ENCODE peak calls at places on chromosomes 11 and 22, in four cellular contexts. T is GM12878, X is HepG2, M is SK-N-SH. F is an unnamed sample.

GRCh38 chr11:17596711-17597110 is 49.7 kb downstream of the OTOG start:
- DNase-seq in T (no peak), M (no peak), X (no peak), F (no peak)

GRCh38 chr11:86938900-86939880 is 16.0 kb downstream of the FZD4 start:
- DNase-seq in T (no peak), X (peak; percentile 65), M (peak; percentile 41), F (no peak)

GRCh38 chr11:117822031-117822521 is 2.5 kb downstream of the FXYD2 start:
- DNase-seq in X (no peak), T (no peak), M (peak; percentile 74), F (no peak)

GRCh38 chr11:111635706-111636045 is 33.4 kb downstream of the SIK2 start:
- DNase-seq in T (no peak), M (peak; percentile 38), X (no peak), F (no peak)

GRCh38 chr11:12050470-12050891 is 42.1 kb upstream of the DKK3 start:
- DNase-seq in M (no peak), X (no peak), T (no peak), F (no peak)

GRCh38 chr11:82003671-82004148 is 730.0 kb downstream of the FAM181B start:
- DNase-seq in X (no peak), T (no peak), M (no peak), F (no peak)

GRCh38 chr11:9574806-9575530 is 1.5 kb downstream of the WEE1 start:
- DNase-seq in X (peak; percentile 82), M (peak; percentile 72), T (no peak), F (peak; percentile 47)

GRCh38 chr11:72665911-72666472 is 8.2 kb downstream of the PDE2A start:
- DNase-seq in M (no peak), X (no peak), T (no peak), F (no peak)

GRCh38 chr11:373716-374551 is 4.6 kb downstream of the B4GALNT4 start:
- DNase-seq in X (peak; percentile 91), T (no peak), M (no peak), F (no peak)

GRCh38 chr11:114564836-114565235 is 5.2 kb upstream of the NXPE1 start:
- DNase-seq in T (no peak), M (no peak), X (no peak), F (no peak)

DNA sequence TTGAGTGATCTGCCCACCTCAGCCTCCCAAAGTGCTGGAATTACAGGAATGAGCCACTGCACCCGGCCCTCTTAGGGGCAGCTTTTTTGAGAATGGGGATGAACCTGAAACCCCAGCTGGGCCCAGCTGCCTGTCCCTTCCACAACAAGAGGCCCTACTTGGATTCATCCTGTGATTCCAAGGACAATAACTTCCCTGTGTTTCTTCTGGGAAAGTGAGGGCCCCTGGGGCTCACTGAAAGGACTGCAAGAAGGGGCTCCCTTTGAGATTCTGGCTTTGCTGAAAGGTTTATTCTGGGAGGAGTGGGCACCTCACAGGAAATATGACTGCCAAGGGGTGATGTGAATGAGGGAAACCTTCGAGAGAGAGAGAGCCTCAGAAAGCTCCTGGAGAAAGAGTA is 12.3 kb upstream of the GNAZ start:
- DNase-seq in T (no peak), X (no peak), M (no peak), F (no peak)
- TF ChIP-seq TCF12 in T (no peak), X (no peak), M (no peak), F (no peak)

DNA sequence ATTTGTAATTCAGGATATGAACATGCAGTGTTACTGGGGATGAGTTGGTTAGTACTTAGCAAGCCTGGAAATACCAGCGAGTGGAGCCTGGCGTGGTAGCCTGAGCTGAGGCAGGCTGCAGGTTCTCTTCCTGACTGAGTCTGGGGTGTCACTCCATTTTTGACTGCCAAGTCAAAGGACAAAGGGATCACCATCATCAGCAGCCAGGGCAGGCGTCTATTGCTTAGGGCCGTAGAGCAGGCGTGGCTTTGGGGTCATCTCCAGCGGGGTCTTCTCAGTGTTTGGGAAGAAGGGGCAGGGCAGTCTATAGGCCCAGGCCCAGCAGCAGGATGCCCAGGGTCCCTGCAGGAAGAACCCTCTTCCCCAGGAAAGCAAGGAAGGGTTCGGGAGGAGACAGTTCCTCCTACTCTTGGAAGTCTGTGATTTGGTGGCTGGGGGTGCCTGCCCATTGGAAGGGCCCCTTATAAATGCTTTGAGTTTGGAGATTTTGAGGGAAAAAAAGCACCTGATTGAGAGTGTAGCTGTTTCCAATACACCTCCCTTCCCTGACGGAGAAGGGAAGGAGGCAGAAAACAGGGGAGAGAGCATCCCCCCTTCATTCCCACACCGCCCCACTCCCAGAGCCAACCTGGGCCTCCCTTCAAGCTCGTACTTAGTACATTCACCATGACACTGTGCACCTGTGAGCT is 51.5 kb upstream of the SPATA19 start:
- DNase-seq in T (no peak), M (no peak), X (no peak), F (no peak)
- TF ChIP-seq TCF12 in T (no peak), M (no peak), X (no peak), F (no peak)

GRCh38 chr22:45280583-45280972 is 4.2 kb upstream of the UPK3A start:
- DNase-seq in M (no peak), X (no peak), T (no peak), F (no peak)
- TF ChIP-seq TCF12 in M (no peak), X (no peak), T (no peak), F (no peak)

DNA sequence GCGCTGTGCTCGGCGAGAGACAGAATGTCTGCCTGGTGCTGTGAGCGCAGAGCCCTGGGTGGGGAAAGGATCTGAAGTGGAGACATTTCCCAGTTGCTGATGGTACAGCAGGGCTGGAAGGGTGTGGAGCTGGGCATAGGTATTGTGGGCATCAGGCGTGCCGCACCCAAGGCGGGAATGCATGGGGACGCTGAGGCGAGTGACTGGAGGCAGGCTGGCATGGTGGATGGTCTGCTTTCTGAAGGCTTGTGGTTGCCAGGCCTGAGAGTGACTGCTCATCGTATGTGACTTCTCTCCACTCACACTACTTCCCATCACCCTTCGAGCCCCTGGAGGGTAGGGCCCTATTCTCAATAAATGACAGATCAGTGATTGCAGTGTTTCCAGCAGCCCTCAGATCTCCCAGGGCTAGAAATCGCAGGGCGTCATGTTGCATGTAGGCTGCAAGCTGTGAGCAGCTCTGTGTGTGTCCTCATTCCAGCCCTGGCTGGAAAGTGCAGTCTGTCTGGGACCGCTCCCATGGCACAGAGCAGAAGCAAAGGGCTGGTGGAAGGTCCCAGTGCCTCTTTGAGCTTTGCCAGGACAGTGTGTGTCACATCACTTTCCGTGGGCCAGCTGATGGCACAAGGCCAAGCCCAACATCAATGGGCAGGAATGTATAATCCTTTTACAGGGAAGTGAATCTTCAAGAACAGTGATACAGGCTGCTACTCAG is 67.7 kb downstream of the TBC1D22A start:
- DNase-seq in X (no peak), M (peak; percentile 61), T (no peak), F (no peak)
- TF ChIP-seq TCF12 in X (no peak), M (peak; percentile 94), T (no peak), F (no peak)

GRCh38 chr11:129732926-129733325 is 82.7 kb upstream of the TMEM45B start:
- DNase-seq in X (no peak), T (no peak), M (no peak), F (no peak)

GRCh38 chr11:129733981-129734380 is 81.7 kb upstream of the TMEM45B start:
- DNase-seq in M (no peak), T (no peak), X (no peak), F (no peak)

GRCh38 chr11:129733384-129733783 is 82.3 kb upstream of the TMEM45B start:
- DNase-seq in T (no peak), M (no peak), X (no peak), F (no peak)

GRCh38 chr11:129729823-129730222 is 85.8 kb upstream of the TMEM45B start:
- DNase-seq in T (no peak), X (no peak), M (no peak), F (no peak)

DNA sequence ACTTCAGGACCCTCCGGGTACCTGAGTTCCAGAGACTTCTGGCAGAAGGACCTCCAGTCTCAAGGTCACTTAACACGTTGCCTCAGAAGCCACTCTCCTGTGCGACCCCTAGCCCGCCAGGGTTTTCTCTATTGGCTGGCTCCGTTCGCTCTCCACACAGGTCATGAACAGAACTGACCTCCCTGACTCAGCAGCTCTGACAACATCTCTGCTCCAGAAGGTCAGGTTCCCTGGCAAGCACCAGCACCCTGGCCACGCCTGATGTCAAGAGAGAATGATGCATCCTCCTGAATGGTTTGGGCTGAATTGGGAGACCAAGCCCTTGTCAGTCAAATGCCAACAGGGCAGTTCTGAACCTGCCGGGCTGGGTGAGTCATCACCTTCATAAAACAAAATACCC is 84.3 kb upstream of the TMEM45B start:
- DNase-seq in X (no peak), M (no peak), T (no peak), F (no peak)
- TF ChIP-seq TCF12 in X (no peak), M (no peak), T (no peak), F (no peak)

GRCh38 chr11:107550304-107550703 is 15.2 kb downstream of the ALKBH8 start:
- DNase-seq in M (no peak), T (no peak), X (no peak), F (no peak)

GRCh38 chr11:107549253-107549953 is 16.1 kb downstream of the ALKBH8 start:
- DNase-seq in T (no peak), X (peak; percentile 29), M (peak; percentile 24), F (no peak)

GRCh38 chr11:107549954-107550285 is 15.6 kb downstream of the ALKBH8 start:
- DNase-seq in M (no peak), T (no peak), X (no peak), F (no peak)

GRCh38 chr11:107545101-107545514 is 20.4 kb downstream of the ALKBH8 start:
- DNase-seq in T (no peak), X (no peak), M (no peak), F (no peak)
- TF ChIP-seq TCF12 in T (no peak), X (no peak), M (peak; percentile 16), F (no peak)

DNA sequence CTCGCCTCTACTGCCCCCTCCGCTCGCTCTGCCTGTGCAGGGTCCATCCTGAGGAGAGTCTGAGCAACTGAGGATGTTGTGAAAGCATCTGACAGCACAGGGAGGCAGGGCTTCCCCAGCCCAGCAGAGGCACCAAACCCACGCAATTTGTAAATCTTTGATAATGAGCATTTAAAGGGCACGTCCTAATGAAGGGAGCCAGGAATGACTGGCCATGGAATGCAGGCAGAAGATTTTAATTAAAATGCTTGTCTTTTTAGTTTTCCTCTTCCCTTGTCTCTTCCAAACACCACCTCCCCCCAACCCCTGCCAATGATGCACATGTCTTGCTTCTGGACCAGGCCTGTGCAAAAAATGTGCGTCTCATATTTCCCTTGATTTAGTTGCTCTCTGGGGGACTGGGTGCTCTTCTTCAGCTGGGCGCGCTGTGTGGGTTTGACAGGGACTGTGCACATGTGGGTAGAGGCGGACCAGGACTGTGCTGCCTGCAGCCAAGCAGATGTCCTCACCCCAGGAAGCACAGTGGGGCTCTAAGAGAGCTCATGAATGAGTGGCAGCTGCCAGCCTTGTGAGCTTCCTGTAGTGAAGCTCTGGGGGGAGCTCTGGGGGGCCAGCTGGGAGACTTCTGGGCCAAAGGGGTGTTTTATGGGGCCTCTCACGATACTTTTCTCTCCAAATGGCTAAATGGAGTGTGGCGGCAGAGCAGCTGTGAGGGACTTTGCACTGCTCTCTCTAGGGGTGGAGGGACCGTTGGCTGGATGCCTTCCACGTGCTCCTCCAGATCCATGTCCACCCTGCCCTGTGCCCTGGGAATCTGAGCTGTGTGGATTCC is 273.5 kb downstream of the ST3GAL4 start:
- DNase-seq in X (no peak), T (no peak), M (no peak), F (no peak)
- TF ChIP-seq TCF12 in X (no peak), T (no peak), M (peak; percentile 74), F (no peak)

GRCh38 chr22:30279389-30279788 is 9.9 kb downstream of the CASTOR1 start:
- DNase-seq in T (no peak), M (no peak), X (no peak), F (no peak)

GRCh38 chr22:30279932-30280331 is 9.4 kb downstream of the CASTOR1 start:
- DNase-seq in T (no peak), X (no peak), M (no peak), F (no peak)

GRCh38 chr22:30276041-30276440 is 9.4 kb upstream of the OSM start:
- DNase-seq in M (no peak), T (no peak), X (no peak), F (no peak)

GRCh38 chr22:30275625-30276024 is 9.0 kb upstream of the OSM start:
- DNase-seq in X (no peak), T (no peak), M (no peak), F (no peak)

GRCh38 chr22:30277547-30278344 is 11.1 kb upstream of the OSM start:
- DNase-seq in M (no peak), X (no peak), T (no peak), F (no peak)
- TF ChIP-seq TCF12 in M (no peak), X (no peak), T (no peak), F (no peak)

F was measured in H1.